ENCODE peak calls at places on chromosomes 6 and 20, in eight cellular contexts. One of them, this sample, is unnamed.

GRCh38 chr6:686528-686927 is 6.4 kb downstream of the EXOC2 start:
- DNase-seq in fibroblast of lung: peak; percentile 48
- DNase-seq in MM.1S: no peak
- DNase-seq in colonic mucosa: no peak
- DNase-seq in SK-N-SH: no peak
- DNase-seq in K562: no peak
- DNase-seq in astrocyte: no peak
- DNase-seq in DND-41: no peak
- DNase-seq in this sample: no peak

GRCh38 chr6:148524976-148525375 is 182.3 kb downstream of the SASH1 start:
- DNase-seq in fibroblast of lung: peak; percentile 85
- DNase-seq in MM.1S: no peak
- DNase-seq in colonic mucosa: no peak
- DNase-seq in SK-N-SH: no peak
- DNase-seq in K562: no peak
- DNase-seq in astrocyte: peak; percentile 90
- DNase-seq in DND-41: no peak
- DNase-seq in this sample: no peak

GRCh38 chr6:125904871-125905270 is 51.7 kb upstream of the HINT3 start:
- DNase-seq in fibroblast of lung: no peak
- DNase-seq in MM.1S: no peak
- DNase-seq in colonic mucosa: no peak
- DNase-seq in SK-N-SH: no peak
- DNase-seq in K562: no peak
- DNase-seq in astrocyte: peak; percentile 92
- DNase-seq in DND-41: no peak
- DNase-seq in this sample: no peak

GRCh38 chr20:40506567-40506966 is 182.5 kb downstream of the MAFB start:
- DNase-seq in fibroblast of lung: peak; percentile 99
- DNase-seq in MM.1S: no peak
- DNase-seq in colonic mucosa: peak; percentile 64
- DNase-seq in SK-N-SH: no peak
- DNase-seq in K562: peak; percentile 8
- DNase-seq in astrocyte: peak; percentile 97
- DNase-seq in DND-41: peak; percentile 61
- DNase-seq in this sample: no peak

GRCh38 chr6:151317206-151317994 is 74.0 kb downstream of the ZBTB2 start:
- DNase-seq in fibroblast of lung: peak; percentile 77
- DNase-seq in MM.1S: no peak
- DNase-seq in colonic mucosa: no peak
- DNase-seq in SK-N-SH: no peak
- DNase-seq in K562: no peak
- DNase-seq in astrocyte: peak; percentile 92
- DNase-seq in DND-41: no peak
- DNase-seq in this sample: no peak

GRCh38 chr6:170094686-170095272 is 196.1 kb downstream of the DLL1 start:
- DNase-seq in fibroblast of lung: no peak
- DNase-seq in MM.1S: no peak
- DNase-seq in colonic mucosa: no peak
- DNase-seq in SK-N-SH: no peak
- DNase-seq in K562: no peak
- DNase-seq in astrocyte: no peak
- DNase-seq in DND-41: no peak
- DNase-seq in this sample: no peak

GRCh38 chr6:66226099-66226498 is 519.1 kb upstream of the EYS start:
- DNase-seq in fibroblast of lung: peak; percentile 63
- DNase-seq in MM.1S: no peak
- DNase-seq in colonic mucosa: no peak
- DNase-seq in SK-N-SH: peak; percentile 18
- DNase-seq in K562: no peak
- DNase-seq in astrocyte: no peak
- DNase-seq in DND-41: no peak
- DNase-seq in this sample: no peak

GRCh38 chr6:12112540-12113189 is 100.6 kb downstream of the HIVEP1 start:
- DNase-seq in fibroblast of lung: no peak
- DNase-seq in MM.1S: no peak
- DNase-seq in colonic mucosa: no peak
- DNase-seq in SK-N-SH: peak; percentile 19
- DNase-seq in K562: peak; percentile 49
- DNase-seq in astrocyte: no peak
- DNase-seq in DND-41: no peak
- DNase-seq in this sample: no peak

GRCh38 chr6:73452107-73452461 is at the start of gene CGAS:
- DNase-seq in fibroblast of lung: peak; percentile 65
- DNase-seq in MM.1S: peak; percentile 89
- DNase-seq in colonic mucosa: peak; percentile 85
- DNase-seq in SK-N-SH: no peak
- DNase-seq in K562: no peak
- DNase-seq in astrocyte: peak; percentile 20
- DNase-seq in DND-41: no peak
- DNase-seq in this sample: no peak

DNA sequence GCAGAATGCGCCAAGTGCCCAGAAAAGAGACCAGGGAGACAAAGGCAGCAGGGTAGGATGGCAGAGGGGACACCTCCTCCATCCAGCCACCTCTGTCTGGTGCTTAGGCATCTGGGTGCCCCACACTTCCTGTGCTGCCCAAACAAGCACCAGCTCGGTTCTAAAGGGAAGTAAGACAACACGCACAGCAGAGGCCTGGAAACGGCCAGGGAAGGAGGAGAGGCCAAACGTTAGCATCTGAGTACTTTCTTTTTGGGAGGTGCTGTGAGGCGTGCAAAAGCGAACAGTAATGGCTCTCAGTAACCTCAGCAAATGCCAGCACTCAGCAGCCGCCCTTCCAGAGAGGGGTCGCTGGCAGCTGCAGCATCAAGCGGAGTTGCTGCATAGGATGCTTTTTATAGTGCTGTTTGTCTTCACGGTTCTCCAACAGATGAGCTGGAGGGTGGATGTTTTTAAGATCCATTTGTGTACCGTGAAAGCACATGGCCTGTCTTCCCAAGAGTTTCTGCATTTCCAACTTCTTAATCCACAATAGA is 124.5 kb downstream of the LY86 start:
- DNase-seq in fibroblast of lung: peak; percentile 28
- DNase-seq in MM.1S: no peak
- DNase-seq in colonic mucosa: no peak
- DNase-seq in SK-N-SH: no peak
- DNase-seq in K562: no peak
- DNase-seq in astrocyte: no peak
- DNase-seq in DND-41: peak; percentile 76
- DNase-seq in this sample: no peak
- H3K9ac ChIP-seq in fibroblast of lung: no peak overlapping the region
- H3K9ac ChIP-seq in MM.1S: no peak overlapping the region
- H3K9ac ChIP-seq in colonic mucosa: peak overlapping the region; percentile 12
- H3K9ac ChIP-seq in SK-N-SH: no peak overlapping the region
- H3K9ac ChIP-seq in K562: peak overlapping the region; percentile 58
- H3K9ac ChIP-seq in astrocyte: peak overlapping the region; percentile 56
- H3K9ac ChIP-seq in DND-41: peak overlapping the region; percentile 55
- H3K9ac ChIP-seq in this sample: no peak overlapping the region

GRCh38 chr20:53866787-53867740 is 203.3 kb downstream of the BCAS1 start:
- DNase-seq in fibroblast of lung: no peak
- DNase-seq in MM.1S: peak; percentile 82
- DNase-seq in colonic mucosa: no peak
- DNase-seq in SK-N-SH: no peak
- DNase-seq in K562: no peak
- DNase-seq in astrocyte: no peak
- DNase-seq in DND-41: no peak
- DNase-seq in this sample: no peak
- H3K9ac ChIP-seq in fibroblast of lung: no peak overlapping the region
- H3K9ac ChIP-seq in MM.1S: peak overlapping the region; percentile 47
- H3K9ac ChIP-seq in colonic mucosa: peak overlapping the region; percentile 24
- H3K9ac ChIP-seq in SK-N-SH: peak overlapping the region; percentile 69
- H3K9ac ChIP-seq in K562: no peak overlapping the region
- H3K9ac ChIP-seq in astrocyte: peak overlapping the region; percentile 64
- H3K9ac ChIP-seq in DND-41: no peak overlapping the region
- H3K9ac ChIP-seq in this sample: peak overlapping the region; percentile 21

DNA sequence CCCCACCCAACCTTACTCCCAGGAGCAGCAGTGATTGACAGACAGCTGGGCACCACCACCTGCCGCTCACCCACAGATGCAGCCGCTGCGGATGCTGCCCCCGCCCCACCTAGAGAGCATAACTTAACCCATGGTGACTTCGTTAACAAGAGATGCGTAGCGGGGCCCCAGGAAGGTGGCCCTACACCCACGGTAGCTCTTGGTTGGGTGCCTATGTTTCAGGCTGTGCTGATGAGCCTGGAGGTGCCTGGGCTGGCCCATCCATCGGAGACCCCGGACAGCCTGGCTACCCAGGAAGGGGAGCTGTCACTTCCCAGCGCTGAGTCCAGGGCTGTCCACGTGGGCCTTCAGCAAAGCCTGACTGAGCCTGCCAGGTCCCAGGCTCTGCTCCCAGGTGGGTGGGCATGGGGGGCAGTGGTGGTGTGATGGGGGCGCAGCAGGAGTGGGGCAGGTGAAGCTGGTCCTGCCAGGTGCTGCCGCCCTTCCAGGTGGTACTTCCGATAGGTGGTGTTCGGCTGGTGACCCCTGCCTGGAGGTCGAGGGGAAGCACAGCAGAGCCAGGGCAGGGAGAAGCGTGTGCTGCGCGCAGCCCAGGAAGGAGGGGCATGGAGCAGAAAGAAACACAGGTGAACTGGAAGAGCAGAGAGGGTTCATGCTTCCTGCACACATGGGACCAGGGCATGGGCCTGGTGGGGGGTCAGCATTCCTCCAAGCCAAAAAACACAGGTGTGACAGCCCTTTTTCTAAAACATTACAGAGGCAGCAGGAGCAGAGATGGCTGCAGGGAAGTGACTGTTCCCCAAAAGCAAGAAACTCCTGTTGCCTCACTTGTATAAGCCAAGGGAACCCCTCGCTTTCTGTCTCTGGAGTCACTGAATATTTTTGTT is 56.9 kb downstream of the SYNJ2 start:
- DNase-seq in fibroblast of lung: no peak
- DNase-seq in MM.1S: no peak
- DNase-seq in colonic mucosa: no peak
- DNase-seq in SK-N-SH: no peak
- DNase-seq in K562: no peak
- DNase-seq in astrocyte: no peak
- DNase-seq in DND-41: no peak
- DNase-seq in this sample: no peak
- H3K9ac ChIP-seq in fibroblast of lung: no peak overlapping the region
- H3K9ac ChIP-seq in MM.1S: no peak overlapping the region
- H3K9ac ChIP-seq in colonic mucosa: no peak overlapping the region
- H3K9ac ChIP-seq in SK-N-SH: peak overlapping the region; percentile 35
- H3K9ac ChIP-seq in K562: no peak overlapping the region
- H3K9ac ChIP-seq in astrocyte: peak overlapping the region; percentile 82
- H3K9ac ChIP-seq in DND-41: no peak overlapping the region
- H3K9ac ChIP-seq in this sample: no peak overlapping the region

DNA sequence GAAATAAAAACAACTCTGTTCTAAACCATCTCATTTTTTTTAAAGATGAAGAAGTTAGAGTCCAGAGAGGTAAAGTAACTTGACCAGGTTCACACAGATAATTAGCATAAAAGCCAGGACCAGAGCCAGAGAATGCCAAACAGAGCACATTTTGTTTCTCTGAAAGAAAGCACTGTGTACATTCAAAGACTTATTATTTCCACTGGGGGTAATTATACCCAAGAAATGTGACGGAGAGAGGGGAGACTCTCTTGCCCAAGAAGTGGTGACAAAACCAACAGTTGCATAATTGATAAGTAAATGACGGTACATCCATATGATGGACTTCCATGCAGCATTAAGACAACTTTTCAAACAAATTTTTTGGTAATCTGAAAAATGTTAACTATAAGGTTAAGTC is 111.6 kb downstream of the RTN4IP1 start:
- DNase-seq in fibroblast of lung: no peak
- DNase-seq in MM.1S: no peak
- DNase-seq in colonic mucosa: no peak
- DNase-seq in SK-N-SH: no peak
- DNase-seq in K562: no peak
- DNase-seq in astrocyte: no peak
- DNase-seq in DND-41: no peak
- DNase-seq in this sample: no peak
- H3K9ac ChIP-seq in fibroblast of lung: no peak overlapping the region
- H3K9ac ChIP-seq in MM.1S: no peak overlapping the region
- H3K9ac ChIP-seq in colonic mucosa: no peak overlapping the region
- H3K9ac ChIP-seq in SK-N-SH: peak overlapping the region; percentile 11
- H3K9ac ChIP-seq in K562: no peak overlapping the region
- H3K9ac ChIP-seq in astrocyte: no peak overlapping the region
- H3K9ac ChIP-seq in DND-41: peak overlapping the region; percentile 10
- H3K9ac ChIP-seq in this sample: no peak overlapping the region

DNA sequence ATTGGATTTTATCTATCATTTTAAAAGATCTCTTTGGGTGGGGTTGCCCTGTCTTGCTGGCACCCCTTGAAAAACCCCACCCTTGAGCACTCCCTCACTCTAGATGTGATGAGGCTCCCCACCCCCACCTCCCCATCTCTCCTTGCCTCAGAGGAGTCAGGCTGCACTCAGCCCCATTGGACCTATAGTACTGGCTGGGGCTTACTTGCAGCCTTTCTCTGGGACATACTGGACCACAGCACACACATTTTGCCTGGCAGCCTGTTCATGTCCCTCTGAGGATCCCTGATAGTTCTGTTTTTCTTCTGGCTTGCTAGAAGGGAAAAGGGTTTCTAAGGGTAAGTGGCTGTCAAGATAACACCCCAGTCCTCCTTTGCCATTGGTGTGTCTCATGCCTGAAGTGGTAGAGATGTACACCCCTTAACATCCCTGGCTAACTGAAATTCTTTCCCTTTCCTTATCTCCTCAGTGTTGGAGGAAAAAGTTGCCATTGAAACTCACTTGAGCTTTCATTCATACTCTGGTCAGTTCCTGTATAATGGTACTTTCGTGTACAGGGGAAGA is 553.4 kb upstream of the CITED2 start:
- DNase-seq in fibroblast of lung: no peak
- DNase-seq in MM.1S: no peak
- DNase-seq in colonic mucosa: no peak
- DNase-seq in SK-N-SH: no peak
- DNase-seq in K562: peak; percentile 31
- DNase-seq in astrocyte: no peak
- DNase-seq in DND-41: no peak
- DNase-seq in this sample: no peak
- H3K9ac ChIP-seq in fibroblast of lung: no peak overlapping the region
- H3K9ac ChIP-seq in MM.1S: no peak overlapping the region
- H3K9ac ChIP-seq in colonic mucosa: no peak overlapping the region
- H3K9ac ChIP-seq in SK-N-SH: no peak overlapping the region
- H3K9ac ChIP-seq in K562: no peak overlapping the region
- H3K9ac ChIP-seq in astrocyte: no peak overlapping the region
- H3K9ac ChIP-seq in DND-41: no peak overlapping the region
- H3K9ac ChIP-seq in this sample: no peak overlapping the region

DNA sequence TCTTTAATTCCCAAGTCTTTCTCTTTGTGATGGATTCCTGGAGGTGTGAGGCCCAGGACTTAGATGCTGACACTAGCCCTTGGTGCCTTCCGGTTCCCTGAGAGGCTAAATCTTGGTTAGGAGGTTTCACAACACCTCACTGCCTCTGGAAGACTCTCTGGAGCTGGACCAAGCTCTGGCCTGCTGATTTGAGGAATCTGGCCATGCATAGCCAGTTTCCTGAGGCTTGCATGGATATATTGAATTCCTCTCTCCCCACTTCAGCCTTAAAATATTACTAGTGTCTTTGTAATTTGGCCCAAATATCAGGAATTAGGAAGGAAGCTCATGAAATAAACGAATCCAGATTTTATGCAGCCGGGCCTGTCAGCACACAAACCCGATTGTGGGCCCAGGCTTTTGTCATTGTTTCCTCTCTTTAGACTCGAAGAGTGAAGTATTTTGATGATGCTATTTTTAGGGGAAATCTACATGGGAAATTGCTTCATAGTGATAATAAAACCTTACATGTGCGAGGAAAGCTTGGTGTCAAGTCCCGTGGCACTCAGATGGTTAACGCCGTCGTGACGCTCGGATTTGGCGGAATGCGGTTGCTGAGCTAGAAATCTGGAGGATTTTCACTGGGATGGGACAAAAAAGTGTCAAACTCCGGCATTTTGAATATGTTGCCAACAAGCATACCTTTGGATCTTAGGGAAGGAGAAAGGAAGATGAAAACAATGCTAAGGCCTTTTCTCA is 144.4 kb downstream of the PHACTR3 start:
- DNase-seq in fibroblast of lung: peak; percentile 2
- DNase-seq in MM.1S: no peak
- DNase-seq in colonic mucosa: no peak
- DNase-seq in SK-N-SH: no peak
- DNase-seq in K562: no peak
- DNase-seq in astrocyte: peak; percentile 44
- DNase-seq in DND-41: no peak
- DNase-seq in this sample: no peak
- H3K9ac ChIP-seq in fibroblast of lung: no peak overlapping the region
- H3K9ac ChIP-seq in MM.1S: no peak overlapping the region
- H3K9ac ChIP-seq in colonic mucosa: no peak overlapping the region
- H3K9ac ChIP-seq in SK-N-SH: no peak overlapping the region
- H3K9ac ChIP-seq in K562: no peak overlapping the region
- H3K9ac ChIP-seq in astrocyte: no peak overlapping the region
- H3K9ac ChIP-seq in DND-41: no peak overlapping the region
- H3K9ac ChIP-seq in this sample: no peak overlapping the region